ENCODE peak calls at places on chromosomes 6 and 20, in five cellular contexts. One of them, this sample, is unnamed.

GRCh38 chr20:542777-543368 is 717 bp downstream of the CSNK2A1 start:
- DNase-seq in HCT116: no peak
- DNase-seq in HepG2: no peak
- DNase-seq in GM12878: no peak
- DNase-seq in H1: no peak
- DNase-seq in this sample: peak; percentile 48

GRCh38 chr6:163793584-163793983 is 379.1 kb downstream of the QKI start:
- DNase-seq in HCT116: peak; percentile 0
- DNase-seq in HepG2: peak; percentile 10
- DNase-seq in GM12878: no peak
- DNase-seq in H1: no peak
- DNase-seq in this sample: no peak

GRCh38 chr6:28282923-28283322 is 1.6 kb downstream of the PGBD1 start:
- DNase-seq in HCT116: no peak
- DNase-seq in HepG2: no peak
- DNase-seq in GM12878: no peak
- DNase-seq in H1: no peak
- DNase-seq in this sample: peak; percentile 44

GRCh38 chr6:105785412-105785811 is 300.7 kb upstream of the PRDM1 start:
- DNase-seq in HCT116: no peak
- DNase-seq in HepG2: no peak
- DNase-seq in GM12878: no peak
- DNase-seq in H1: no peak
- DNase-seq in this sample: no peak

GRCh38 chr6:7912024-7912423 is 1.4 kb upstream of the TXNDC5 start:
- DNase-seq in HCT116: no peak
- DNase-seq in HepG2: no peak
- DNase-seq in GM12878: no peak
- DNase-seq in H1: no peak
- DNase-seq in this sample: no peak

GRCh38 chr6:169445661-169446581 is 192.3 kb upstream of the THBS2 start:
- DNase-seq in HCT116: no peak
- DNase-seq in HepG2: no peak
- DNase-seq in GM12878: no peak
- DNase-seq in H1: no peak
- DNase-seq in this sample: no peak

GRCh38 chr6:107674995-107675738 is 148.9 kb downstream of the SCML4 start:
- DNase-seq in HCT116: peak; percentile 71
- DNase-seq in HepG2: peak; percentile 75
- DNase-seq in GM12878: peak; percentile 45
- DNase-seq in H1: peak; percentile 92
- DNase-seq in this sample: peak; percentile 79

GRCh38 chr6:133895573-133896343 is 6.8 kb downstream of the TCF21 start:
- DNase-seq in HCT116: no peak
- DNase-seq in HepG2: no peak
- DNase-seq in GM12878: no peak
- DNase-seq in H1: peak; percentile 60
- DNase-seq in this sample: no peak

GRCh38 chr6:159303784-159304183 is 134.6 kb downstream of the FNDC1 start:
- DNase-seq in HCT116: no peak
- DNase-seq in HepG2: no peak
- DNase-seq in GM12878: no peak
- DNase-seq in H1: no peak
- DNase-seq in this sample: no peak

GRCh38 chr20:44780226-44780625 is 30.1 kb downstream of the RIMS4 start:
- DNase-seq in HCT116: no peak
- DNase-seq in HepG2: peak; percentile 55
- DNase-seq in GM12878: no peak
- DNase-seq in H1: peak; percentile 77
- DNase-seq in this sample: peak; percentile 55

GRCh38 chr6:95978230-95978629 is 37.5 kb upstream of the FUT9 start:
- DNase-seq in HCT116: peak; percentile 89
- DNase-seq in HepG2: no peak
- DNase-seq in GM12878: no peak
- DNase-seq in H1: no peak
- DNase-seq in this sample: no peak

GRCh38 chr6:138833819-138834539 is 38.1 kb downstream of the ECT2L start:
- DNase-seq in HCT116: no peak
- DNase-seq in HepG2: no peak
- DNase-seq in GM12878: no peak
- DNase-seq in H1: no peak
- DNase-seq in this sample: no peak

GRCh38 chr6:117317261-117317660 is 51.9 kb downstream of the VGLL2 start:
- DNase-seq in HCT116: peak; percentile 13
- DNase-seq in HepG2: peak; percentile 39
- DNase-seq in GM12878: no peak
- DNase-seq in H1: no peak
- DNase-seq in this sample: no peak

GRCh38 chr6:162026843-162027242 is 700.7 kb downstream of the PRKN start:
- DNase-seq in HCT116: no peak
- DNase-seq in HepG2: no peak
- DNase-seq in GM12878: no peak
- DNase-seq in H1: no peak
- DNase-seq in this sample: no peak

GRCh38 chr20:51487525-51488279 is 54.8 kb downstream of the NFATC2 start:
- DNase-seq in HCT116: peak; percentile 89
- DNase-seq in HepG2: peak; percentile 29
- DNase-seq in GM12878: no peak
- DNase-seq in H1: no peak
- DNase-seq in this sample: peak; percentile 24

GRCh38 chr6:16184129-16184528 is 54.3 kb upstream of the GMPR start:
- DNase-seq in HCT116: peak; percentile 48
- DNase-seq in HepG2: peak; percentile 42
- DNase-seq in GM12878: peak; percentile 45
- DNase-seq in H1: no peak
- DNase-seq in this sample: no peak

GRCh38 chr20:17431621-17432364 is 99.4 kb downstream of the BFSP1 start:
- DNase-seq in HCT116: peak; percentile 19
- DNase-seq in HepG2: peak; percentile 57
- DNase-seq in GM12878: no peak
- DNase-seq in H1: peak; percentile 85
- DNase-seq in this sample: peak; percentile 65

GRCh38 chr6:111871725-111872520 is 1.3 kb downstream of the FYN start:
- DNase-seq in HCT116: no peak
- DNase-seq in HepG2: peak; percentile 41
- DNase-seq in GM12878: no peak
- DNase-seq in H1: peak; percentile 66
- DNase-seq in this sample: peak; percentile 81

GRCh38 chr20:9021699-9022098 is 47.2 kb upstream of the PLCB4 start:
- DNase-seq in HCT116: no peak
- DNase-seq in HepG2: no peak
- DNase-seq in GM12878: no peak
- DNase-seq in H1: no peak
- DNase-seq in this sample: no peak

GRCh38 chr6:90269334-90269733 is 27.3 kb downstream of the BACH2 start:
- DNase-seq in HCT116: no peak
- DNase-seq in HepG2: no peak
- DNase-seq in GM12878: no peak
- DNase-seq in H1: no peak
- DNase-seq in this sample: no peak

GRCh38 chr20:38152175-38153010 is 12.7 kb downstream of the TGM2 start:
- DNase-seq in HCT116: no peak
- DNase-seq in HepG2: peak; percentile 44
- DNase-seq in GM12878: peak; percentile 25
- DNase-seq in H1: no peak
- DNase-seq in this sample: no peak

GRCh38 chr6:2641044-2641673 is 109.6 kb downstream of the MYLK4 start:
- DNase-seq in HCT116: no peak
- DNase-seq in HepG2: no peak
- DNase-seq in GM12878: no peak
- DNase-seq in H1: no peak
- DNase-seq in this sample: no peak

GRCh38 chr6:136846046-136846445 is 23.7 kb downstream of the PEX7 start:
- DNase-seq in HCT116: peak; percentile 47
- DNase-seq in HepG2: peak; percentile 57
- DNase-seq in GM12878: no peak
- DNase-seq in H1: no peak
- DNase-seq in this sample: peak; percentile 75

GRCh38 chr6:68559052-68559451 is 76.0 kb upstream of the ADGRB3 start:
- DNase-seq in HCT116: no peak
- DNase-seq in HepG2: no peak
- DNase-seq in GM12878: no peak
- DNase-seq in H1: no peak
- DNase-seq in this sample: peak; percentile 9

GRCh38 chr6:84926171-84926570 is 161.8 kb upstream of the TBX18 start:
- DNase-seq in HCT116: no peak
- DNase-seq in HepG2: no peak
- DNase-seq in GM12878: no peak
- DNase-seq in H1: no peak
- DNase-seq in this sample: no peak

GRCh38 chr6:16168121-16168520 is 39.2 kb downstream of the MYLIP start:
- DNase-seq in HCT116: no peak
- DNase-seq in HepG2: no peak
- DNase-seq in GM12878: no peak
- DNase-seq in H1: no peak
- DNase-seq in this sample: no peak

GRCh38 chr6:18990313-18990978 is 603.3 kb downstream of the RNF144B start:
- DNase-seq in HCT116: peak; percentile 55
- DNase-seq in HepG2: peak; percentile 58
- DNase-seq in GM12878: no peak
- DNase-seq in H1: peak; percentile 92
- DNase-seq in this sample: peak; percentile 56

GRCh38 chr6:55319961-55320690 is 7.1 kb upstream of the GFRAL start:
- DNase-seq in HCT116: no peak
- DNase-seq in HepG2: no peak
- DNase-seq in GM12878: no peak
- DNase-seq in H1: no peak
- DNase-seq in this sample: no peak

GRCh38 chr20:49701313-49701731 is 12.4 kb downstream of the B4GALT5 start:
- DNase-seq in HCT116: no peak
- DNase-seq in HepG2: no peak
- DNase-seq in GM12878: no peak
- DNase-seq in H1: no peak
- DNase-seq in this sample: no peak

GRCh38 chr20:49698477-49698876 is 15.2 kb downstream of the B4GALT5 start:
- DNase-seq in HCT116: no peak
- DNase-seq in HepG2: no peak
- DNase-seq in GM12878: no peak
- DNase-seq in H1: no peak
- DNase-seq in this sample: no peak

GRCh38 chr20:49700411-49701185 is 13.1 kb downstream of the B4GALT5 start:
- DNase-seq in HCT116: peak; percentile 71
- DNase-seq in HepG2: peak; percentile 69
- DNase-seq in GM12878: no peak
- DNase-seq in H1: no peak
- DNase-seq in this sample: no peak

GRCh38 chr20:49697071-49697470 is 16.6 kb downstream of the B4GALT5 start:
- DNase-seq in HCT116: no peak
- DNase-seq in HepG2: no peak
- DNase-seq in GM12878: no peak
- DNase-seq in H1: no peak
- DNase-seq in this sample: no peak

DNA sequence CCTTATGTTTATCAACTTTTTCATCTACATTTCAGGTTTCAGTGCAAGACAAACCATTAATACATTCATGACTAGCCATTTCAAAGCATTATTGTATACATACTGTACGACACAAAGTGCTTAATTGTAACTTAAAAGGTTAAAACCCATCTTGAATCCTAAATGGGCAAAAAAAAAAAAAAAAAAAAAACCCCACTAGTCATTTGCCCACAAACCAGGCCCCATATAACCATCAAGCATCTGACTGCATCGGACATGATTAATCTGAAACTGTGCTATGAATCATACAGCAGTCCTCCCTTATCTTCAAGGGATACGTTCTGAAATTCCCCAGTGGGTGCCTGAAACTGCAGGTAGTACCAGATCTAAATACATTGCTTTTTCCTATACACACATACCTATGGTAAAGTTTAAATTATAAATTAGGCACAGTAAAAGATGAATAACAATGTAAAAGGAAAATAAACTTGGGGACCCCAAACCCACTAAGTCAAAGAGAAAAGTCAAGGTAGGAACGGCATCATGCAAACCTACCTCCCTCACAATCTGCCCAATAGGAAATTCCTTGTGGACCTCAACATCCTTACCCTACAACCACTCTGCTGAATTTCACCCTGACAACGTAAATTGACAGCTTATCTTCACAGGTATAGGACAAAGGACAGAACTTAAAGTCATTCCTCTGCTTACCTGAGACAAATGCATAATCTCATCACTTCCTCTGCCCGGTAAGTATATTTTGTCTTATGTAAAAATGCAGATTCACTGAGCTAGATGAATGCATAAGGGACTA is 14.3 kb downstream of the B4GALT5 start:
- DNase-seq in HCT116: no peak
- DNase-seq in HepG2: no peak
- DNase-seq in GM12878: no peak
- DNase-seq in H1: no peak
- DNase-seq in this sample: peak; percentile 39
- TF ChIP-seq RAD21 in HCT116: no peak
- TF ChIP-seq RAD21 in HepG2: no peak
- TF ChIP-seq RAD21 in GM12878: no peak
- TF ChIP-seq RAD21 in H1: no peak
- TF ChIP-seq RAD21 in this sample: no peak

GRCh38 chr20:2699775-2700413 is 7.3 kb downstream of the EBF4 start:
- DNase-seq in HCT116: no peak
- DNase-seq in HepG2: no peak
- DNase-seq in GM12878: no peak
- DNase-seq in H1: peak; percentile 38
- DNase-seq in this sample: no peak
- TF ChIP-seq ATF3 in HCT116: no peak
- TF ChIP-seq ATF3 in HepG2: no peak
- TF ChIP-seq ATF3 in GM12878: no peak
- TF ChIP-seq ATF3 in H1: no peak
- TF ChIP-seq ATF3 in this sample: no peak

GRCh38 chr20:4989570-4989969 is 11.7 kb downstream of the SLC23A2 start:
- DNase-seq in HCT116: no peak
- DNase-seq in HepG2: no peak
- DNase-seq in GM12878: peak; percentile 19
- DNase-seq in H1: no peak
- DNase-seq in this sample: no peak
- TF ChIP-seq RAD21 in HCT116: no peak
- TF ChIP-seq RAD21 in HepG2: no peak
- TF ChIP-seq RAD21 in GM12878: no peak
- TF ChIP-seq RAD21 in H1: no peak
- TF ChIP-seq RAD21 in this sample: no peak

DNA sequence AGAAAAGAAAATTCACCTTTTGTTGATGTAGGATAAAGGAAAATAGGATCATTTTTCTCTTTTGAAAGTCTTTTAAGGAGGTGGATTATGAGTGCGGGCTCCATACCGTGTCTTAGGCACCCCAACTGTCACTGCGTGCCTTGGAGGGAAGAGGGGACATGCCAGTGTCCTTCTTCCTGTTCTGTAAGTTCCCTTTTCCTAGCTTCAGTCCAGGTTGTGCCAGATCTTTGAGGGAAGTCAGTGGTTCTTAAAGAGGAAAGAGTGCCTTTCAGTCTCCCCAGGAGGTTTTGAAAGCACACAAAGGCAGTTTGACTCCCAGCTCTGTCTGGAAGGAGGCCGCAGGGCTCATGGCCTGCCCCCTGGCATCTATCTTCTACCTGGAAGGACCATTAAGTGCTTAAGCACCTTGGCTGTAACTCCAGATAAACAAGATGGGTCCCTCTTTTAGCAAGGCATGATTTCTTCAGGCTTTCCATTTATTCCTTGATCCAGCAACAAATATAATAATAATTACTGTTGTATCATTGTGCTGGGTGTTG is 13.0 kb downstream of the EFCAB8 start:
- DNase-seq in HCT116: no peak
- DNase-seq in HepG2: no peak
- DNase-seq in GM12878: no peak
- DNase-seq in H1: no peak
- DNase-seq in this sample: no peak
- TF ChIP-seq ATF3 in HCT116: no peak
- TF ChIP-seq ATF3 in HepG2: no peak
- TF ChIP-seq ATF3 in GM12878: no peak
- TF ChIP-seq ATF3 in H1: no peak
- TF ChIP-seq ATF3 in this sample: no peak